ENCODE peak calls at places on chromosomes 7 and 10, in eight cellular contexts. A, J, P, Y, D, G, B and N are unnamed samples.

GRCh38 chr7:22137466-22137865 is 191.8 kb upstream of the CDCA7L start:
- DNase-seq in A (peak), J (no peak), P (no peak), Y (peak), D (no peak), G (no peak), B (no peak), N (no peak)

GRCh38 chr10:122224159-122224558 is 46.9 kb upstream of the BTBD16 start:
- DNase-seq in A (no peak), J (no peak), P (no peak), Y (no peak), D (no peak), G (no peak), B (no peak), N (no peak)

GRCh38 chr10:59621771-59622170 is 87.9 kb downstream of the SLC16A9 start:
- DNase-seq in A (no peak), J (no peak), P (no peak), Y (no peak), D (no peak), G (no peak), B (no peak), N (no peak)

GRCh38 chr7:25959168-25959734 is 192.7 kb upstream of the NFE2L3 start:
- DNase-seq in A (no peak), J (no peak), P (no peak), Y (no peak), D (no peak), G (no peak), B (no peak), N (no peak)

GRCh38 chr7:113086431-113086888 is at the start of gene GPR85:
- DNase-seq in A (peak), J (peak), P (peak), Y (no peak), D (peak), G (peak), B (no peak), N (peak)

GRCh38 chr10:44184633-44185314 is 200.1 kb downstream of the CXCL12 start:
- DNase-seq in A (no peak), J (no peak), P (no peak), Y (no peak), D (no peak), G (no peak), B (no peak), N (no peak)

GRCh38 chr10:51651063-51651462 is 48.3 kb downstream of the CSTF2T start:
- DNase-seq in A (peak), J (no peak), P (no peak), Y (no peak), D (no peak), G (no peak), B (no peak), N (no peak)

GRCh38 chr10:176677-177076 is 41.4 kb downstream of the ZMYND11 start:
- DNase-seq in A (no peak), J (no peak), P (no peak), Y (no peak), D (no peak), G (no peak), B (no peak), N (no peak)

GRCh38 chr7:71193099-71193810 is 61.3 kb downstream of the GALNT17 start:
- DNase-seq in A (no peak), J (no peak), P (no peak), Y (no peak), D (no peak), G (no peak), B (no peak), N (no peak)

GRCh38 chr10:88073676-88074075 is 210.3 kb downstream of the PTEN start:
- DNase-seq in A (no peak), J (no peak), P (no peak), Y (no peak), D (no peak), G (no peak), B (no peak), N (no peak)

GRCh38 chr7:98187138-98187502 is 24.1 kb upstream of the BHLHA15 start:
- DNase-seq in A (no peak), J (no peak), P (no peak), Y (no peak), D (no peak), G (no peak), B (no peak), N (no peak)

GRCh38 chr10:11154809-11155208 is 137.1 kb downstream of the CELF2 start:
- DNase-seq in A (no peak), J (no peak), P (no peak), Y (no peak), D (no peak), G (no peak), B (no peak), N (no peak)

GRCh38 chr7:116265881-116266280 is 55.5 kb downstream of the TES start:
- DNase-seq in A (peak), J (no peak), P (no peak), Y (no peak), D (no peak), G (no peak), B (no peak), N (no peak)

GRCh38 chr7:80136276-80137045 is 1.8 kb downstream of the GNAI1 start:
- DNase-seq in A (peak), J (no peak), P (peak), Y (no peak), D (no peak), G (no peak), B (no peak), N (no peak)

GRCh38 chr7:17937506-17938115 is 2.7 kb downstream of the SNX13 start:
- DNase-seq in A (peak), J (no peak), P (no peak), Y (no peak), D (no peak), G (no peak), B (no peak), N (no peak)

GRCh38 chr7:131633342-131633843 is 77.0 kb upstream of the PODXL start:
- DNase-seq in A (peak), J (no peak), P (no peak), Y (peak), D (no peak), G (no peak), B (no peak), N (no peak)

GRCh38 chr10:96235326-96236089 is 35.9 kb downstream of the BLNK start:
- DNase-seq in A (no peak), J (no peak), P (no peak), Y (no peak), D (no peak), G (no peak), B (no peak), N (no peak)

GRCh38 chr7:113768256-113768847 is 150.5 kb downstream of the PPP1R3A start:
- DNase-seq in A (peak), J (no peak), P (no peak), Y (no peak), D (no peak), G (no peak), B (no peak), N (no peak)

GRCh38 chr7:47361746-47362215 is 220.1 kb downstream of the TNS3 start:
- DNase-seq in A (peak), J (no peak), P (no peak), Y (peak), D (peak), G (peak), B (peak), N (no peak)

GRCh38 chr10:88743999-88744398 is 15.8 kb upstream of the LIPN start:
- DNase-seq in A (no peak), J (no peak), P (no peak), Y (no peak), D (no peak), G (no peak), B (no peak), N (no peak)

GRCh38 chr10:20855398-20856038 is 41.6 kb downstream of the NEBL start:
- DNase-seq in A (peak), J (no peak), P (no peak), Y (no peak), D (no peak), G (no peak), B (no peak), N (no peak)

GRCh38 chr7:138032186-138032585 is 30.3 kb upstream of the CREB3L2 start:
- DNase-seq in A (peak), J (no peak), P (no peak), Y (no peak), D (no peak), G (no peak), B (no peak), N (no peak)

GRCh38 chr7:113521468-113521867 is 397.3 kb downstream of the PPP1R3A start:
- DNase-seq in A (peak), J (no peak), P (no peak), Y (no peak), D (no peak), G (no peak), B (no peak), N (no peak)

GRCh38 chr10:99975942-99976809 is 33.6 kb downstream of the DNMBP start:
- DNase-seq in A (peak), J (peak), P (no peak), Y (no peak), D (no peak), G (no peak), B (no peak), N (no peak)

GRCh38 chr10:91349381-91349780 is 60.8 kb upstream of the HECTD2 start:
- DNase-seq in A (peak), J (no peak), P (peak), Y (peak), D (no peak), G (no peak), B (no peak), N (no peak)

GRCh38 chr7:55234408-55234807 is 130.7 kb upstream of the LANCL2 start:
- DNase-seq in A (no peak), J (no peak), P (no peak), Y (no peak), D (no peak), G (no peak), B (no peak), N (no peak)

GRCh38 chr7:37028909-37029440 is 304.7 kb upstream of the AOAH start:
- DNase-seq in A (no peak), J (no peak), P (no peak), Y (no peak), D (peak), G (peak), B (no peak), N (no peak)

GRCh38 chr10:106086391-106086790 is 1078.1 kb downstream of the SORCS1 start:
- DNase-seq in A (no peak), J (no peak), P (no peak), Y (no peak), D (no peak), G (no peak), B (no peak), N (no peak)

GRCh38 chr10:125006921-125007391 is 65.0 kb downstream of the ZRANB1 start:
- DNase-seq in A (no peak), J (no peak), P (peak), Y (peak), D (no peak), G (no peak), B (no peak), N (no peak)

GRCh38 chr10:13808556-13809391 is 222.0 kb downstream of the PRPF18 start:
- DNase-seq in A (peak), J (no peak), P (no peak), Y (no peak), D (no peak), G (no peak), B (no peak), N (no peak)

GRCh38 chr7:379456-380225 is 89.7 kb downstream of the FOXL3 start:
- DNase-seq in A (peak), J (no peak), P (no peak), Y (no peak), D (peak), G (no peak), B (no peak), N (no peak)

GRCh38 chr10:6755891-6756460 is 175.9 kb upstream of the PRKCQ start:
- DNase-seq in A (peak), J (no peak), P (peak), Y (no peak), D (no peak), G (no peak), B (no peak), N (no peak)

GRCh38 chr10:9608592-9608991 is 1409.1 kb upstream of the CELF2 start:
- DNase-seq in A (no peak), J (no peak), P (no peak), Y (no peak), D (no peak), G (no peak), B (no peak), N (no peak)

GRCh38 chr7:44750921-44751571 is 2.4 kb downstream of the ZMIZ2 start:
- DNase-seq in A (peak), J (no peak), P (no peak), Y (no peak), D (peak), G (peak), B (no peak), N (peak)